ENCODE peak calls at places on chromosomes 16 and 17, in nine cellular contexts. V is transverse colon; X is mammary epithelial cell; J is ovary; S is cardiac muscle cell; I is tibial artery; M is CD8-positive, alpha-beta T cell; A is OCI-LY7; L is neuronal stem cell. C is an unnamed sample.

GRCh38 chr17:39699818-39700147 is at the start of gene ERBB2:
- DNase-seq in M (no peak), J (peak), A (no peak), L (no peak), S (peak), I (peak), V (peak), X (peak), C (peak)

GRCh38 chr16:66481081-66481942 is 54.2 kb downstream of the BEAN1 start:
- DNase-seq in X (no peak), J (no peak), V (no peak), S (no peak), M (no peak), L (no peak), A (no peak), I (peak), C (peak)

GRCh38 chr16:24972608-24973220 is 42.5 kb downstream of the ARHGAP17 start:
- DNase-seq in J (no peak), V (no peak), A (peak), S (no peak), I (no peak), M (no peak), X (no peak), L (no peak), C (peak)

GRCh38 chr16:58518980-58519368 is 3.7 kb downstream of the SETD6 start:
- DNase-seq in M (no peak), J (no peak), A (no peak), V (no peak), X (no peak), L (no peak), I (no peak), S (no peak), C (no peak)

GRCh38 chr17:36979585-36979941 is 30.8 kb downstream of the AATF start:
- DNase-seq in I (no peak), X (no peak), S (no peak), A (no peak), V (no peak), M (no peak), J (no peak), L (no peak), C (no peak)

GRCh38 chr17:15456972-15457722 is 10.3 kb downstream of the CDRT4 start:
- DNase-seq in I (peak), S (no peak), X (no peak), V (peak), M (no peak), A (no peak), L (no peak), J (peak), C (peak)

GRCh38 chr16:15046692-15047376 is 9.0 kb downstream of the NTAN1 start:
- DNase-seq in S (no peak), A (no peak), M (no peak), L (no peak), J (no peak), V (no peak), X (no peak), I (no peak), C (no peak)

GRCh38 chr17:71234349-71234748 is 886.5 kb upstream of the SOX9 start:
- DNase-seq in X (no peak), J (no peak), L (no peak), V (no peak), M (no peak), I (no peak), A (no peak), S (no peak), C (no peak)

GRCh38 chr16:89422905-89423630 is 67.3 kb downstream of the ANKRD11 start:
- DNase-seq in I (no peak), J (no peak), M (no peak), X (peak), A (no peak), L (no peak), V (no peak), S (peak), C (peak)

GRCh38 chr16:86951831-86952598 is 365.2 kb downstream of the C16orf95 start:
- DNase-seq in J (no peak), M (no peak), V (no peak), L (no peak), X (peak), A (no peak), I (peak), S (no peak), C (peak)

GRCh38 chr16:1503110-1503955 is 10.2 kb downstream of the TELO2 start:
- DNase-seq in X (no peak), A (no peak), M (no peak), V (no peak), I (no peak), J (no peak), S (no peak), L (no peak), C (no peak)

GRCh38 chr16:49526966-49527365 is 153.4 kb downstream of the C16orf78 start:
- DNase-seq in L (no peak), M (no peak), A (no peak), X (no peak), V (no peak), S (no peak), I (no peak), J (no peak), C (no peak)

GRCh38 chr17:58783380-58783779 is 27.7 kb downstream of the PPM1E start:
- DNase-seq in L (no peak), S (no peak), J (no peak), X (peak), I (no peak), V (no peak), M (no peak), A (no peak), C (peak)

GRCh38 chr17:3886776-3887175 is 6.1 kb downstream of the CAMKK1 start:
- DNase-seq in V (no peak), L (no peak), A (no peak), S (no peak), I (no peak), X (no peak), J (no peak), M (no peak), C (no peak)

GRCh38 chr17:44444735-44445105 is 55.3 kb upstream of the ITGA2B start:
- DNase-seq in M (no peak), I (no peak), V (no peak), A (no peak), L (no peak), S (no peak), J (no peak), X (peak), C (peak)

GRCh38 chr16:1003551-1004347 is 22.2 kb downstream of the SOX8 start:
- DNase-seq in S (no peak), I (no peak), X (no peak), L (no peak), M (no peak), A (no peak), V (no peak), J (no peak), C (peak)

GRCh38 chr17:46722662-46723285 is 95.7 kb downstream of the WNT3 start:
- DNase-seq in S (no peak), M (no peak), I (no peak), X (no peak), J (no peak), A (no peak), V (no peak), L (no peak), C (no peak)

GRCh38 chr17:16215002-16215272 is 397 bp downstream of the NCOR1 start:
- DNase-seq in L (no peak), S (peak), I (peak), J (no peak), A (peak), V (peak), M (peak), X (no peak), C (no peak)

GRCh38 chr17:64410750-64411490 is 20.3 kb upstream of the PECAM1 start:
- DNase-seq in L (no peak), X (no peak), M (no peak), S (no peak), J (no peak), I (no peak), V (no peak), A (no peak), C (no peak)

GRCh38 chr17:64406321-64407200 is 15.9 kb upstream of the PECAM1 start:
- DNase-seq in J (no peak), A (peak), S (no peak), I (peak), V (no peak), M (no peak), X (no peak), L (no peak), C (no peak)

GRCh38 chr17:64413505-64413904 is 22.8 kb upstream of the PECAM1 start:
- DNase-seq in X (no peak), J (no peak), L (no peak), M (no peak), V (peak), A (peak), I (no peak), S (no peak), C (no peak)

GRCh38 chr17:64412944-64413381 is 22.3 kb upstream of the PECAM1 start:
- DNase-seq in L (no peak), S (no peak), I (no peak), J (no peak), A (peak), X (no peak), V (no peak), M (no peak), C (no peak)

DNA sequence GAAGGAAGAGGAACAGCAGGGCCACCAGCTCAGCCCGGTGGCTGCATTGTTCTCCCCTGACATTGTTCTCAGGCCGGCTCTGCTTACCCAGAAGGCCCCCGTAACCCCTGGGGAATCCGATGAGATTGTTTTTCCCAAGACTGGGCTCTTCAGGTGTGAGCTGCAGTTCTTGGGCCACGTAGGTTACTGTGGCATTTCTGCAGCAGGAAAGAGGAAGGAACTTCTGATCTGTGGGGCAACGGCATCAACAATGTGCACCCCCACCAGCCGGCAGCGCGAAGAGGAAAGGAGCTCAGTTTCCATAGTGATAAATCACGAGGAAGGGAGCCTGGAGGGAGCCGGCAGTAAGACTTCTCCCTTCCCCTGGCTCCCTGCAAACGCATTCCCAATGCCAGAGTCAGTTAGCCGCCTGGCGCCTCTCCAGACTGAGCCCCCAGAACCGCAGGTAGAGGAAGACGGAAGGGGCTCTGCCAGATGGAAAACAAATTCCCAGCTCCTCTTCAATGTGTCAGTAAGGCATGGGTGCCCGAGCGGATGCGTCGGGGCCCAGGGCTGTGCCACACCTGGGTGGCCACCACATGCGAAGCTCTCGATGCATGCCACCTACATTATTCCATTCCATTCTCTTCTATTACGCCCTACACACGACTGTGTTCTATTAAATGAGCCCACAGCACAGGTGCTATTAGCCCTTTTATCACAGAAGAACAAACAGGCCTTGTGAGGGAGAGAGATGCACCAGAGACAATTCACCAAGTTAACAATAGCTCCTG is 21.5 kb upstream of the PECAM1 start:
- DNase-seq in V (peak), I (peak), M (no peak), S (peak), A (peak), J (peak), X (no peak), L (peak), C (no peak)
- H3K4me3 ChIP-seq in V (peak), I (no peak), M (no peak), S (no peak), A (peak), J (no peak), X (no peak), L (peak), C (no peak)

GRCh38 chr16:69071036-69071435 is 34.4 kb upstream of the HAS3 start:
- DNase-seq in S (no peak), M (no peak), A (no peak), L (no peak), V (no peak), J (no peak), X (no peak), I (no peak), C (no peak)

GRCh38 chr16:69069504-69069903 is 35.9 kb upstream of the HAS3 start:
- DNase-seq in M (no peak), L (no peak), S (no peak), V (no peak), X (no peak), I (no peak), A (no peak), J (no peak), C (no peak)

GRCh38 chr16:69077251-69077650 is 28.2 kb upstream of the HAS3 start:
- DNase-seq in X (peak), J (no peak), I (no peak), V (no peak), A (no peak), L (no peak), M (no peak), S (no peak), C (no peak)

GRCh38 chr16:69073181-69073669 is 32.2 kb upstream of the HAS3 start:
- DNase-seq in J (no peak), L (no peak), M (no peak), S (no peak), I (no peak), V (no peak), A (no peak), X (peak), C (peak)

DNA sequence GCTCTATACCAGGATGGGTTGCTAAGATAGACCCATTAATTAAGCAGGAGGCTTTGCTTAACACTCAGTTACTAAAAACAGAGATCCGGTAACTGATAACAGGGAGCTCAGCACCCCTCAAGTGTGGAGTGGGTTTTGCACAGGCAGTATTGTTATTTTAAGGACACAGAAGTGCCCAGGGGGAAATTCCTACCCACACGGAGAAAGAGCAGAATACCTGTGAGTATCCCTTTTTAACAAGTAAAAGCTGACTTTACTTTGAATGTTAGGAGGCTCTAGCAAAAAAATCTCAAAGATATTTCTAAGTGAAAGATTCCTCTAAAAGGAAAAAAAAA is 32.8 kb upstream of the HAS3 start:
- DNase-seq in A (no peak), L (no peak), M (no peak), I (no peak), J (no peak), V (no peak), S (no peak), X (no peak), C (no peak)
- H3K27ac ChIP-seq in A (no peak), L (no peak), M (no peak), I (no peak), J (no peak), V (no peak), S (peak), X (peak), C (no peak)

GRCh38 chr16:31009120-31009519 is 1.3 kb downstream of the STX1B start:
- DNase-seq in A (no peak), S (no peak), M (no peak), I (no peak), L (no peak), X (no peak), J (no peak), V (no peak), C (no peak)
- H3K4me3 ChIP-seq in A (no peak), S (no peak), M (no peak), I (no peak), L (no peak), X (no peak), J (no peak), V (no peak), C (no peak)

DNA sequence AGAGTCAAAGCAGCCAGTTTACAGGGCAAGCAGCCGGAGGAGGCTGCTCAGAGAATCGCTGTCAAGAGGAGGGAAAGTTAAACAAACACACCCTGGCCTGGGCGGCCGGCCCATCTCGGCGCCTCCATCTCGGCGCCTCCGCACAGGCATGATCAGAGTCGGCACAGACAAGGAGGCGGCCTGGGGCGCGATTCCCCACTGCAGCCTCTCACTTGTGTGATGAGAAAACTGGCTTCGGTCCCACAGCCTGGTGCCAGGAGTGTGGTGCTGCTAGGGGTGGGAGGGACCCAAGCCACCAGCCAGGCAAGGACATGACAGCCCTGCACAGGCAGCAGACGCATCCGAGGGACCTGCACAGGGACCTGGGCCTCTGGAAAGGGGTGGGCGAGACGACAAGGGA is 17.7 kb downstream of the SLC38A10 start:
- DNase-seq in M (no peak), I (no peak), A (no peak), X (no peak), J (peak), S (no peak), L (no peak), V (peak), C (no peak)
- H3K27ac ChIP-seq in M (no peak), I (no peak), A (no peak), X (no peak), J (peak), S (no peak), L (no peak), V (peak), C (no peak)

GRCh38 chr16:56675685-56676210 is 6.1 kb downstream of the MT1H start:
- DNase-seq in S (no peak), X (no peak), V (peak), A (no peak), M (no peak), L (no peak), I (no peak), J (no peak), C (no peak)
- H3K4me3 ChIP-seq in S (peak), X (no peak), V (peak), A (no peak), M (peak), L (no peak), I (peak), J (no peak), C (no peak)

C was measured in SJSA1.